ENCODE peak calls at places on chromosomes 12 and 14, in four cellular contexts. E, O, Z and W are unnamed samples.

GRCh38 chr12:4909734-4910501 is at the start of gene KCNA1:
- DNase-seq in E (no peak), O (no peak), Z (no peak), W (no peak)

GRCh38 chr14:53209370-53209769 is 56.2 kb upstream of the DDHD1 start:
- DNase-seq in E (no peak), O (no peak), Z (no peak), W (no peak)

GRCh38 chr12:6337958-6338406 is 3.9 kb downstream of the TNFRSF1A start:
- DNase-seq in E (peak), O (no peak), Z (no peak), W (peak)

GRCh38 chr14:71933026-71933587 is 878 bp downstream of the RGS6 start:
- DNase-seq in E (no peak), O (no peak), Z (no peak), W (no peak)

GRCh38 chr12:89873745-89874144 is 165.1 kb upstream of the ATP2B1 start:
- DNase-seq in E (no peak), O (no peak), Z (no peak), W (no peak)

GRCh38 chr14:28102814-28103213 is 663.8 kb upstream of the FOXG1 start:
- DNase-seq in E (no peak), O (no peak), Z (no peak), W (no peak)

GRCh38 chr12:51820721-51821422 is 27.6 kb downstream of the FIGNL2 start:
- DNase-seq in E (peak), O (no peak), Z (no peak), W (no peak)

GRCh38 chr12:15220961-15221885 is at the start of gene RERG:
- DNase-seq in E (peak), O (peak), Z (peak), W (peak)

GRCh38 chr12:12498210-12498609 is 64.5 kb downstream of the DUSP16 start:
- DNase-seq in E (no peak), O (no peak), Z (no peak), W (no peak)

GRCh38 chr12:43273467-43273866 is 278.5 kb downstream of the ADAMTS20 start:
- DNase-seq in E (no peak), O (no peak), Z (no peak), W (no peak)

GRCh38 chr12:6230321-6231110 is 30.3 kb downstream of the CD9 start:
- DNase-seq in E (no peak), O (no peak), Z (peak), W (peak)

GRCh38 chr14:55869397-55870049 is 248.7 kb upstream of the PELI2 start:
- DNase-seq in E (no peak), O (no peak), Z (no peak), W (no peak)

GRCh38 chr14:101077511-101078074 is 174.1 kb upstream of the RTL1 start:
- DNase-seq in E (no peak), O (peak), Z (no peak), W (no peak)

GRCh38 chr14:50342211-50343080 is 30.3 kb downstream of the DMAC2L start:
- DNase-seq in E (peak), O (no peak), Z (no peak), W (peak)

GRCh38 chr12:103997277-103997900 is 31.7 kb downstream of the TDG start:
- DNase-seq in E (no peak), O (no peak), Z (no peak), W (no peak)

GRCh38 chr12:20438307-20438779 is 70.0 kb downstream of the PDE3A start:
- DNase-seq in E (peak), O (no peak), Z (no peak), W (no peak)
- TF ChIP-seq KDM1A in E (no peak), O (no peak), Z (no peak), W (no peak)

GRCh38 chr12:27967551-27968054 is 4.9 kb downstream of the PTHLH start:
- DNase-seq in E (no peak), O (no peak), Z (no peak), W (no peak)
- TF ChIP-seq CHD2 in E (no peak), O (no peak), Z (no peak), W (no peak)

GRCh38 chr14:95054346-95055280 is 102.7 kb downstream of the DICER1 start:
- DNase-seq in E (no peak), O (no peak), Z (no peak), W (no peak)
- TF ChIP-seq KDM1A in E (no peak), O (no peak), Z (no peak), W (no peak)

GRCh38 chr12:52907092-52907810 is 2.4 kb upstream of the KRT8 start:
- DNase-seq in E (peak), O (no peak), Z (no peak), W (peak)
- TF ChIP-seq CHD2 in E (no peak), O (no peak), Z (no peak), W (no peak)

DNA sequence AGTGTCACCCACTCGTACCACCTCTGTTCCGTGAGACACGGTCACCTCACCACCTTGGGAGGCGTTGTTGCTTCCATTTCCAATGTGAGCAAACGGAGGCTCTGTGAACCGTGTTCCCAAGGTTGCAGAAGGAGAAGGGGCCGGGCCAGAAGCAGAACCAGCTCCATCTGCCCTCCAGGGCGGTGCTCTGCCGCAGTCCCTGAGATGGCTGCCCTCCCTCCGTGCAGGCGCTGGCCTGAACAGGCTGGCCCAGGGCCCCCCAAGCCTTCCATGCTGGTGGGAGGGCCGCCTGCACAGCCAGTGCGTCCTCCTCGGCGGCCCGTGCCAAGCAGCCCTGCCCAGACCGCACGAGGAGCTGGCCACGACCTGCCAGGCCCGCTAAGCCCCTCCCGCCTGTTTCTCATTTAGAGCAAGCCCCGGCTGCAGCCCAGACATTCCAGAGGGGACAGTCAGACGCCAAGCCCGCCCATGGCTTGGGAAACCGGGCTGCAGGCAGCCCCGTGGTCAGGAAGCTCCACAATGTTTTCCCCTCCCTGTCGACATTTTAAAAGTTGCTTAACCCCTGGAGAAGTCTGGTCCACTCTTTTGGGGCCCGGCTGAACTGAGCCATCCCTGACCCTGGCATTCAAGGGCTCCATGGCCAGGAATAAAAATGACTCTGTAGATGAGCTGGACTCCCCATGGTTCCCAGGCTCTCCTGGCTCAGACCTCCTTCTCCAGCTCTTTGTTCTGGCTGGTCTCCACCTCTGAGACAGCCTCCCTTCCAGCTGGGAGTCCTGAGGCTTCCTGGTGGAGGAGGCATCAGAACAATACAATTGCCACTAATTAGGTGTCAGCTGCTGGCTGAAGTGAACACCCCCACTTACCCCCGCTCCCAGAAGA is 236.0 kb downstream of the BCL11B start:
- DNase-seq in E (peak), O (peak), Z (no peak), W (peak)
- TF ChIP-seq KDM1A in E (no peak), O (no peak), Z (no peak), W (no peak)